ENCODE peak calls at places on chromosomes 16 and 17, in nine cellular contexts. G, L, K, A, C, X, N, F and Q are unnamed samples.

GRCh38 chr17:81923302-81924260 is 4.0 kb downstream of the MAFG start:
- DNase-seq in L (peak), K (peak), G (peak), C (no peak), A (peak), X (peak), F (peak), N (peak), Q (no peak)

GRCh38 chr16:77132051-77132618 is 58.9 kb upstream of the MON1B start:
- DNase-seq in F (no peak), X (no peak), K (no peak), G (no peak), C (no peak), A (no peak), L (no peak), N (no peak), Q (no peak)

GRCh38 chr17:70464995-70465394 is 295.7 kb downstream of the KCNJ2 start:
- DNase-seq in N (no peak), K (no peak), G (no peak), L (no peak), X (no peak), F (no peak), C (no peak), A (no peak), Q (no peak)

GRCh38 chr17:71237903-71238538 is 882.8 kb upstream of the SOX9 start:
- DNase-seq in N (no peak), K (no peak), A (peak), G (peak), C (no peak), X (peak), L (no peak), F (peak), Q (no peak)

GRCh38 chr17:36979585-36979941 is 30.8 kb downstream of the AATF start:
- DNase-seq in A (peak), L (no peak), K (no peak), G (no peak), X (no peak), C (no peak), F (no peak), N (no peak), Q (no peak)

GRCh38 chr16:56689171-56689570 is 6.9 kb downstream of the MT1X start:
- DNase-seq in F (no peak), X (no peak), C (no peak), L (no peak), N (no peak), K (no peak), A (no peak), G (no peak), Q (no peak)

GRCh38 chr17:51258756-51259573 is 884 bp downstream of the MBTD1 start:
- DNase-seq in C (no peak), G (no peak), K (no peak), N (peak), X (peak), A (peak), F (no peak), L (no peak), Q (no peak)

GRCh38 chr17:56594528-56595418 is 1.3 kb downstream of the NOG start:
- DNase-seq in L (peak), X (peak), N (no peak), G (no peak), K (no peak), C (peak), F (peak), A (peak), Q (no peak)

GRCh38 chr16:66717112-66717675 is 20.7 kb upstream of the CMTM4 start:
- DNase-seq in F (peak), A (peak), N (peak), L (no peak), G (peak), K (peak), X (peak), C (no peak), Q (peak)

GRCh38 chr17:5485270-5486205 is at the start of gene DERL2:
- DNase-seq in G (peak), F (peak), K (no peak), X (peak), N (peak), A (peak), C (no peak), L (no peak), Q (no peak)

GRCh38 chr16:29925173-29925804 is 737 bp downstream of the KCTD13 start:
- DNase-seq in N (peak), C (no peak), A (peak), L (peak), X (no peak), K (no peak), F (no peak), G (no peak), Q (no peak)

GRCh38 chr17:73827627-73828241 is 183.5 kb upstream of the SDK2 start:
- DNase-seq in N (peak), A (no peak), G (no peak), K (no peak), X (peak), L (no peak), C (no peak), F (no peak), Q (no peak)

GRCh38 chr17:11539637-11540036 is 58.6 kb upstream of the DNAH9 start:
- DNase-seq in X (no peak), A (no peak), N (peak), G (no peak), C (no peak), F (no peak), K (no peak), L (no peak), Q (no peak)

GRCh38 chr17:28493467-28493866 is 12.7 kb upstream of the FOXN1 start:
- DNase-seq in F (peak), L (no peak), A (no peak), C (no peak), K (peak), N (no peak), G (peak), X (no peak), Q (no peak)

GRCh38 chr17:57965521-57966160 is 10.4 kb upstream of the CUEDC1 start:
- DNase-seq in X (no peak), L (peak), N (peak), A (no peak), K (no peak), F (no peak), C (no peak), G (no peak), Q (no peak)

GRCh38 chr17:72476134-72476533 is 355.3 kb downstream of the SOX9 start:
- DNase-seq in A (no peak), F (no peak), N (no peak), G (no peak), X (no peak), K (no peak), C (no peak), L (no peak), Q (no peak)

GRCh38 chr17:32629563-32630190 is 142.9 kb downstream of the CDK5R1 start:
- DNase-seq in F (no peak), X (no peak), G (no peak), L (no peak), K (no peak), A (no peak), N (no peak), C (no peak), Q (no peak)

GRCh38 chr16:11136600-11136999 is 119.4 kb downstream of the SOCS1 start:
- DNase-seq in N (no peak), G (peak), X (no peak), K (no peak), L (no peak), C (no peak), F (no peak), A (peak), Q (no peak)

GRCh38 chr17:17181666-17182600 is 24.2 kb downstream of the PLD6 start:
- DNase-seq in N (no peak), C (peak), K (no peak), A (no peak), G (no peak), F (no peak), X (no peak), L (no peak), Q (no peak)

GRCh38 chr17:39152134-39152884 is 872 bp upstream of the PLXDC1 start:
- DNase-seq in G (no peak), N (peak), L (no peak), F (no peak), X (peak), C (peak), K (no peak), A (no peak), Q (peak)

GRCh38 chr16:68790130-68790761 is 53.1 kb upstream of the TANGO6 start:
- DNase-seq in N (no peak), L (no peak), X (peak), K (no peak), F (peak), C (no peak), A (peak), G (peak), Q (no peak)

GRCh38 chr17:933168-934083 is 46.1 kb downstream of the NXN start:
- DNase-seq in L (peak), N (no peak), K (peak), G (peak), C (no peak), A (peak), X (peak), F (peak), Q (no peak)

GRCh38 chr16:31094424-31095120 is at the start of gene VKORC1:
- DNase-seq in G (peak), A (peak), C (peak), X (peak), F (peak), L (peak), N (peak), K (peak), Q (peak)

GRCh38 chr16:53098526-53099317 is 43.9 kb downstream of the CHD9 start:
- DNase-seq in F (peak), C (peak), L (peak), K (peak), G (peak), A (peak), N (peak), X (peak), Q (peak)

GRCh38 chr16:81537721-81538561 is 93.3 kb downstream of the CMIP start:
- DNase-seq in C (no peak), F (no peak), G (peak), N (no peak), L (peak), X (no peak), A (peak), K (no peak), Q (no peak)

GRCh38 chr17:66799839-66800537 is 34.9 kb upstream of the CACNG5 start:
- DNase-seq in F (no peak), N (no peak), L (no peak), K (no peak), G (no peak), A (no peak), C (no peak), X (no peak), Q (no peak)

GRCh38 chr17:57705921-57706695 is 39.0 kb downstream of the CCDC182 start:
- DNase-seq in C (no peak), A (no peak), K (no peak), G (no peak), L (no peak), N (no peak), F (no peak), X (no peak), Q (no peak)

GRCh38 chr16:85750021-85750826 is 672 bp downstream of the C16orf74 start:
- DNase-seq in K (no peak), G (no peak), X (peak), F (peak), C (no peak), N (peak), A (peak), L (peak), Q (no peak)

GRCh38 chr16:31112711-31113419 is 4.6 kb upstream of the KAT8 start:
- DNase-seq in L (no peak), F (no peak), C (no peak), K (no peak), A (no peak), N (no peak), G (no peak), X (peak), Q (no peak)

GRCh38 chr17:1592751-1593629 is 30.4 kb upstream of the PITPNA start:
- DNase-seq in X (peak), N (peak), F (no peak), K (no peak), C (no peak), L (no peak), A (no peak), G (no peak), Q (no peak)

GRCh38 chr17:77217566-77217965 is 76.8 kb downstream of the SEC14L1 start:
- DNase-seq in C (no peak), F (no peak), A (no peak), G (no peak), N (no peak), L (no peak), X (no peak), K (no peak), Q (no peak)

GRCh38 chr16:58492066-58492465 is 7.9 kb upstream of the NDRG4 start:
- DNase-seq in F (no peak), C (no peak), L (peak), X (no peak), K (no peak), A (no peak), G (no peak), N (no peak), Q (no peak)

GRCh38 chr16:85123891-85124635 is 11.8 kb upstream of the CIBAR2 start:
- DNase-seq in N (no peak), C (peak), L (no peak), X (peak), F (peak), G (peak), A (peak), K (peak), Q (no peak)

DNA sequence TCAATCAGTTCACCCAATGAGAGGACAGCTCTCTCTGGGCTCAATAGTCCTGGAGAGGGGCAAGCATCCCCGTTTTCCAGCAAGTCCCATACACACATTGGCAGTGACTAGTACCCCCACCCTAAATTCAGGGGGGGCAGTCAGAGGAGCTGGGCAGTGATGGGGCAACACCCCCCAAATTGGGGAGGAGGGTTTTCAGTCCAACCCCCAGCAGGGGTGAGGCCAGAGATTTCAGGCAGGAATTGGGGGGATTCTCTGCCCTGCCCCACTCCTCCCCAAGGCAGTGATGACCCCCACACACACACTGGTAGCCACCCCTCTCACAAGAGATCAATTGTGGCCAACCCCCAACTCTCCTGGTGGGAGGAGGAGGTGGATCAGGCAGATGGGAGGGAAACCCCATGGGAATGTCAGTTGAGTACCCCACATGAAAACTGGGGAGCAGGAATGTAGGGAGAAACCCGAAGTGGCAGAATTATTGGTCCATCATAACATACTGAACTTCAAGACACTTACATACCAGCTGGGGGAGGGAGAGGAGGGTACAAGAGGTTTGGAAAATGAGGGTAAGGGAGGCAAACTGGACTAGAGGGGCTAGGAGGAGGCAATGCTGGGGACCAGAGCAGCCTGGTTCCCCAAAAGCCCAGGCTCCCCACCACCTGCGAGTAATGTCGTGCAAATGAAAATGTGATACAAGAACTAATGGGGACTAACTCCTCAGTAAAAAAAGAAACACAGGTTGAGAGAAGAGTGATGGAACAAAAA is 3.1 kb downstream of the VAMP2 start:
- DNase-seq in X (no peak), G (no peak), L (peak), N (no peak), K (no peak), C (no peak), F (no peak), A (no peak), Q (no peak)
- H3K27ac ChIP-seq in X (no peak), G (no peak), L (no peak), N (no peak), K (no peak), C (no peak), F (no peak), A (no peak), Q (peak)

DNA sequence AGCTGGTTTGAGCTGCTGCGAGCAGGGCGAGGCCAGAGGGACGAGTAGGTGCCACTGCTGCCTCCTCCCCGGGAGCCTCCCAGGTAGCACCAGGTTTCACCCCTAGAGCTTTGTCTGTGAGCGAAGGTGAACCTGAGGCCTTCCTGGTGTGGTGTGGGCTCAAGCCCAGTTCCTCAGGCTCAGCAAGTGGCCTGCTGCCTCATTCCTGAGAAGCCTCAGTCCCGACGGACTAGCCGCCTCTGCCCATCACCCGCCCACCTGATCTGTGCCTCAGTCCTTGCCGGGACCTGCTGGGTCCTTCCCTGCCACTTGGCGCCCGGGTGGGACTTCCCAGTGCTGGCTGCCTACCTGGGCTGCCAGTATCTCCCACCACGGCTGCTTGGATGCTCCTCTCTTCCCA is 1.7 kb downstream of the NLRC3 start:
- DNase-seq in F (no peak), A (no peak), G (no peak), N (no peak), K (no peak), C (no peak), X (no peak), L (no peak), Q (no peak)
- H3K27ac ChIP-seq in F (no peak), A (no peak), G (no peak), N (no peak), K (no peak), C (peak), X (no peak), L (no peak), Q (no peak)

GRCh38 chr17:31416503-31416923 is 25.0 kb downstream of the RAB11FIP4 start:
- DNase-seq in X (no peak), C (no peak), K (no peak), N (no peak), F (peak), L (no peak), G (no peak), A (no peak), Q (peak)

GRCh38 chr17:31415640-31416502 is 24.4 kb downstream of the RAB11FIP4 start:
- DNase-seq in N (no peak), C (no peak), X (no peak), L (no peak), G (no peak), K (no peak), A (no peak), F (no peak), Q (no peak)

GRCh38 chr17:31418773-31419350 is 27.4 kb downstream of the RAB11FIP4 start:
- DNase-seq in A (no peak), G (no peak), L (no peak), X (no peak), N (no peak), K (no peak), F (no peak), C (no peak), Q (no peak)

GRCh38 chr17:31415004-31415454 is 23.6 kb downstream of the RAB11FIP4 start:
- DNase-seq in N (no peak), C (no peak), G (no peak), A (no peak), F (no peak), X (no peak), K (no peak), L (no peak), Q (no peak)

DNA sequence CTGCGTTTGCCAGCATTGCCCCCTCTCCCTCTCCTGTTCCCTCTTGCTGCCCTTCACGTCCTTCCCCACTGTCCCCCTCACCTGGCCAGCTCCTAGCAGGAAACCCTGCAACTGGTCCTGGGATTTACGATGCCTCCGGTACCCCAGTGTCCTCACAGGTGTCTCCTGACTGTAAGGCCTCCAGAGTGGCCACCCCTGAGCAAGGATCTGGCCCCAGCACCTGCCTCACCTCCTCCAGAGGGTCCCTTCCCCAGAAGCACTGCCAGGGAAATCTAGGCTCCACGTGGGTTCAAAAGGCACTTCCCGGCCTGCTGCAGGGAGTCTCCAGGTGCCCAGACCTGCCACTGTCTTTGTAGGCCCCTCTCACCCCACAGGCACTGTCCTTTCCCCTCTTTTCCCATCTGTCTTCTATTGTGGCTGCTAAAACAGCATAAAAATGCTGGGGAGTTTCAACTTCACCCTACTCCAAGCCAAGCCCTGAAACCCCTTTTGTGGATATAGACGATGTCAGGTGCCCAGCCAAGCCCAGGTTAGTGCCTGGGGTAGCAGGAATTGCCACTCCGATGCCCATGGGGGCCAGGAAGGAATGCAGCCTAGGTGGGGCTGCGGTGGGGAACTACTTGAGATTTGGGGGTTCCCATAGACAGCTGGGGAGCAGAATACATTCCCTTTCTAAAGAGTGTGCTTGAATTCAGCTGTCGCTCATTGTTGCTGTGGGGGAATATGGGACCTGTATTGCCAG is 25.7 kb downstream of the RAB11FIP4 start:
- DNase-seq in A (no peak), L (no peak), G (no peak), N (no peak), F (no peak), X (no peak), K (no peak), C (no peak), Q (no peak)
- H3K27ac ChIP-seq in A (no peak), L (no peak), G (no peak), N (no peak), F (no peak), X (no peak), K (no peak), C (no peak), Q (peak)

DNA sequence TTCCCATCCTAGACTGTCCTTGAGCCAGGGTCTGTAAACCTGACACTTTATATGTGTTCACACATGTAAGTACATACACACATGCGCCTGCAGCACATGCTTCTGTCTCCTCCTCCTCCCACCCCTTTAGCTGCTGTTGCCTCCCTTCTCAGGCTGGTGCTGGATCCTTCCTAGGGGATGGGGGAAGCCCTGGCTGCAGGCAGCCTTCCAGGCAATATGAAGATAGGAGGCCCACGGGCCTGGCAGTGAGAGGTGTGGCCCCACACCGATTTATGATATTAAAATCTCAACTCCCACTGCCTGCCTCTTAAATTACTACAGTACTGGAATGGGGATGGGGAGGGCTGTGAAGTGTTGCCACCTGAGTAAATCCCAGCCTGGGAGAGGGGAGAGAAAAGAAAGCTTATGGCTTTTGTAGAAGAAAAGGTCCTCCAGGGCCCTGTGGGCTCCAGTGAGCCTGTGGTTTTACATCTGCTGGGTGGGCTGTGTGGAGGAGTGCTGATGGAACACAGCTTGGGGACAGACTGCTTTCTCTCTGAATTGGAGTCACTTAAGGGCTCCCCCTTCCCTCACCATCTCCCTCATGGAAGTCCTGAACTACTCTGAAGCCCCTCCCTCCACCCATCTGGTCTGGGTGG is 987 bp upstream of the WNK4 start:
- DNase-seq in A (no peak), X (no peak), F (no peak), G (no peak), K (no peak), C (no peak), N (peak), L (peak), Q (no peak)
- H3K27ac ChIP-seq in A (no peak), X (peak), F (no peak), G (no peak), K (no peak), C (no peak), N (peak), L (no peak), Q (no peak)

GRCh38 chr17:49630113-49630900 is 47.6 kb downstream of the SPOP start:
- DNase-seq in G (no peak), L (no peak), N (no peak), X (no peak), A (no peak), F (no peak), K (no peak), C (no peak), Q (no peak)
- H3K27ac ChIP-seq in G (no peak), L (no peak), N (no peak), X (no peak), A (no peak), F (no peak), K (no peak), C (no peak), Q (no peak)